ENCODE peak calls at places on chromosomes 7 and 10, in seven cellular contexts. N is right cardiac atrium; V is epithelial cell of proximal tubule; T is Calu3; I is stimulated activated CD4-positive, alpha-beta T cell treated with anti-CD3 and anti-CD28 coated beads, TNF-alpha, amount 100 ng/mL, for 4 hours; M is NCI-H345; J is iris pigment epithelial cell. W is an unnamed sample.

GRCh38 chr7:134885967-134886352 is 100.3 kb upstream of the AGBL3 start:
- DNase-seq in N (no peak), V (peak), T (no peak), I (no peak), M (no peak), J (peak), W (no peak)

GRCh38 chr7:79096361-79096805 is 357.1 kb downstream of the MAGI2 start:
- DNase-seq in N (no peak), V (no peak), T (no peak), I (no peak), M (no peak), J (peak), W (no peak)

GRCh38 chr7:50656141-50656895 is 91.1 kb upstream of the DDC start:
- DNase-seq in N (no peak), V (no peak), T (no peak), I (no peak), M (no peak), J (peak), W (no peak)

GRCh38 chr10:53325073-53325472 is 552.5 kb upstream of the MBL2 start:
- DNase-seq in N (no peak), V (no peak), T (no peak), I (no peak), M (no peak), J (peak), W (no peak)

GRCh38 chr10:119675483-119676170 is 24.4 kb downstream of the BAG3 start:
- DNase-seq in N (no peak), V (no peak), T (no peak), I (no peak), M (no peak), J (no peak), W (no peak)

GRCh38 chr7:132077986-132078385 is 498.3 kb downstream of the PLXNA4 start:
- DNase-seq in N (no peak), V (no peak), T (no peak), I (no peak), M (no peak), J (no peak), W (no peak)

GRCh38 chr10:124827474-124827873 is 25.9 kb downstream of the ABRAXAS2 start:
- DNase-seq in N (no peak), V (no peak), T (peak), I (no peak), M (no peak), J (peak), W (peak)

GRCh38 chr7:87413029-87413428 is 62.5 kb downstream of the ABCB4 start:
- DNase-seq in N (no peak), V (no peak), T (no peak), I (no peak), M (no peak), J (peak), W (no peak)

GRCh38 chr10:19809481-19809880 is 6.8 kb upstream of the PLXDC2 start:
- DNase-seq in N (no peak), V (no peak), T (no peak), I (no peak), M (no peak), J (no peak), W (no peak)

GRCh38 chr7:157097569-157097968 is 41.2 kb upstream of the UBE3C start:
- DNase-seq in N (no peak), V (no peak), T (no peak), I (no peak), M (peak), J (no peak), W (peak)

GRCh38 chr10:52729259-52730104 is 43.1 kb downstream of the MBL2 start:
- DNase-seq in N (no peak), V (no peak), T (no peak), I (no peak), M (peak), J (peak), W (peak)

GRCh38 chr10:49054753-49055152 is 60.6 kb downstream of the VSTM4 start:
- DNase-seq in N (no peak), V (no peak), T (no peak), I (no peak), M (no peak), J (no peak), W (no peak)

W was measured in small intestine.